ENCODE peak calls at places on chromosomes 12 and 14, in four cellular contexts. One of them, this sample, is unnamed.

GRCh38 chr12:122067966-122068365 is 10.6 kb upstream of the MLXIP start:
- DNase-seq in endothelial cell: no peak
- DNase-seq in iPS-NIHi11: no peak
- DNase-seq in lower leg skin: no peak
- DNase-seq in this sample: no peak

GRCh38 chr14:95993768-95994592 is 45.2 kb upstream of the C14orf132 start:
- DNase-seq in endothelial cell: peak; percentile 21
- DNase-seq in iPS-NIHi11: peak; percentile 75
- DNase-seq in lower leg skin: no peak
- DNase-seq in this sample: peak; percentile 8

GRCh38 chr12:67107751-67108269 is 161.3 kb upstream of the CAND1 start:
- DNase-seq in lower leg skin: no peak
- DNase-seq in endothelial cell: no peak
- DNase-seq in iPS-NIHi11: no peak
- DNase-seq in this sample: no peak

GRCh38 chr14:103308717-103309616 is 25.1 kb upstream of the EIF5 start:
- DNase-seq in iPS-NIHi11: no peak
- DNase-seq in lower leg skin: no peak
- DNase-seq in endothelial cell: no peak
- DNase-seq in this sample: no peak

GRCh38 chr14:75372260-75372659 is 55.6 kb upstream of the JDP2 start:
- DNase-seq in lower leg skin: no peak
- DNase-seq in iPS-NIHi11: no peak
- DNase-seq in endothelial cell: no peak
- DNase-seq in this sample: no peak

GRCh38 chr12:72264548-72265175 is 7.5 kb upstream of the TRHDE start:
- DNase-seq in endothelial cell: no peak
- DNase-seq in iPS-NIHi11: peak; percentile 8
- DNase-seq in lower leg skin: no peak
- DNase-seq in this sample: no peak

GRCh38 chr14:96121660-96122395 is 82.7 kb downstream of the C14orf132 start:
- DNase-seq in endothelial cell: no peak
- DNase-seq in iPS-NIHi11: no peak
- DNase-seq in lower leg skin: no peak
- DNase-seq in this sample: no peak

GRCh38 chr12:49658276-49658675 is 34.9 kb downstream of the PRPF40B start:
- DNase-seq in endothelial cell: no peak
- DNase-seq in lower leg skin: no peak
- DNase-seq in iPS-NIHi11: no peak
- DNase-seq in this sample: no peak

GRCh38 chr12:12379831-12380730 is 23.2 kb downstream of the BORCS5 start:
- DNase-seq in lower leg skin: no peak
- DNase-seq in iPS-NIHi11: no peak
- DNase-seq in endothelial cell: no peak
- DNase-seq in this sample: no peak

GRCh38 chr14:31572955-31573354 is 11.8 kb downstream of the NUBPL start:
- DNase-seq in iPS-NIHi11: no peak
- DNase-seq in endothelial cell: no peak
- DNase-seq in lower leg skin: no peak
- DNase-seq in this sample: no peak

GRCh38 chr12:117854339-117855012 is 114.3 kb downstream of the KSR2 start:
- DNase-seq in endothelial cell: peak; percentile 78
- DNase-seq in iPS-NIHi11: peak; percentile 74
- DNase-seq in lower leg skin: no peak
- DNase-seq in this sample: peak; percentile 46

GRCh38 chr14:80941241-80942157 is at the start of gene CEP128:
- DNase-seq in endothelial cell: peak; percentile 92
- DNase-seq in lower leg skin: peak; percentile 96
- DNase-seq in iPS-NIHi11: peak; percentile 87
- DNase-seq in this sample: peak; percentile 82

GRCh38 chr12:34601689-34602088 is 579.4 kb downstream of the ALG10 start:
- DNase-seq in iPS-NIHi11: no peak
- DNase-seq in lower leg skin: no peak
- DNase-seq in endothelial cell: no peak
- DNase-seq in this sample: no peak

GRCh38 chr12:41468756-41469155 is 280.6 kb downstream of the PDZRN4 start:
- DNase-seq in endothelial cell: no peak
- DNase-seq in iPS-NIHi11: no peak
- DNase-seq in lower leg skin: no peak
- DNase-seq in this sample: no peak

GRCh38 chr14:78835052-78835451 is 664.9 kb downstream of the NRXN3 start:
- DNase-seq in endothelial cell: no peak
- DNase-seq in iPS-NIHi11: no peak
- DNase-seq in lower leg skin: no peak
- DNase-seq in this sample: no peak

GRCh38 chr12:27400856-27401255 is 45.7 kb upstream of the SMCO2 start:
- DNase-seq in endothelial cell: no peak
- DNase-seq in iPS-NIHi11: no peak
- DNase-seq in lower leg skin: no peak
- DNase-seq in this sample: no peak

GRCh38 chr12:120115692-120116442 is 686 bp downstream of the RAB35 start:
- DNase-seq in lower leg skin: no peak
- DNase-seq in endothelial cell: peak; percentile 33
- DNase-seq in iPS-NIHi11: no peak
- DNase-seq in this sample: peak; percentile 41

GRCh38 chr12:24042651-24043050 is 93.2 kb upstream of the SOX5 start:
- DNase-seq in lower leg skin: no peak
- DNase-seq in iPS-NIHi11: no peak
- DNase-seq in endothelial cell: no peak
- DNase-seq in this sample: no peak

GRCh38 chr14:36373982-36374673 is 53.7 kb upstream of the MBIP start:
- DNase-seq in endothelial cell: peak; percentile 82
- DNase-seq in lower leg skin: peak; percentile 78
- DNase-seq in iPS-NIHi11: peak; percentile 90
- DNase-seq in this sample: peak; percentile 28

GRCh38 chr12:122336015-122336946 is 70.0 kb upstream of the VPS33A start:
- DNase-seq in iPS-NIHi11: peak; percentile 70
- DNase-seq in endothelial cell: peak; percentile 54
- DNase-seq in lower leg skin: no peak
- DNase-seq in this sample: peak; percentile 26

GRCh38 chr12:75721231-75721641 is 209.8 kb upstream of the KRR1 start:
- DNase-seq in iPS-NIHi11: no peak
- DNase-seq in endothelial cell: no peak
- DNase-seq in lower leg skin: no peak
- DNase-seq in this sample: no peak

GRCh38 chr12:66693901-66694513 is 15.1 kb upstream of the GRIP1 start:
- DNase-seq in iPS-NIHi11: peak; percentile 48
- DNase-seq in lower leg skin: peak; percentile 19
- DNase-seq in endothelial cell: peak; percentile 12
- DNase-seq in this sample: peak; percentile 15